ENCODE peak calls at places on chromosomes 4 and X, in ten cellular contexts. Q is A549; B is epithelial cell of esophagus; L is fibroblast of lung; W is body of pancreas; I is bronchial epithelial cell; P is sciatic nerve; G is Right ventricle myocardium superior; J is activated effector memory CD4-positive, alpha-beta T cell treated with Interleukin-2 at 50 U/mL for 16 hours; O is tibial artery. F is an unnamed sample.

GRCh38 chr4:150964754-150965153 is 50.3 kb downstream of the LRBA start:
- DNase-seq in Q (no peak), B (no peak), L (no peak), W (no peak), I (no peak), P (no peak), G (no peak), J (no peak), O (no peak), F (no peak)

GRCh38 chr4:6216588-6216987 is 16.2 kb upstream of the JAKMIP1 start:
- DNase-seq in Q (no peak), B (no peak), L (no peak), W (no peak), I (no peak), P (no peak), G (no peak), J (no peak), O (no peak), F (no peak)

GRCh38 chr4:15544196-15544730 is 74.6 kb downstream of the CC2D2A start:
- DNase-seq in Q (no peak), B (no peak), L (no peak), W (no peak), I (no peak), P (no peak), G (no peak), J (no peak), O (no peak), F (no peak)

GRCh38 chr4:128570380-128570779 is 239.1 kb upstream of the JADE1 start:
- DNase-seq in Q (no peak), B (peak), L (no peak), W (no peak), I (peak), P (no peak), G (peak), J (no peak), O (peak), F (peak)

GRCh38 chr4:24753519-24753918 is 41.9 kb upstream of the SOD3 start:
- DNase-seq in Q (peak), B (peak), L (peak), W (no peak), I (peak), P (no peak), G (no peak), J (no peak), O (no peak), F (peak)

GRCh38 chr4:38566811-38567398 is 97.1 kb upstream of the KLF3 start:
- DNase-seq in Q (no peak), B (no peak), L (peak), W (no peak), I (no peak), P (no peak), G (no peak), J (no peak), O (no peak), F (no peak)

GRCh38 chrX:11770320-11770719 is 12.3 kb downstream of the MSL3 start:
- DNase-seq in Q (peak), B (peak), L (peak), W (no peak), I (peak), P (no peak), G (peak), J (no peak), O (no peak), F (no peak)

GRCh38 chrX:132592880-132593279 is 104.0 kb upstream of the MBNL3 start:
- DNase-seq in Q (no peak), B (peak), L (no peak), W (no peak), I (peak), P (no peak), G (no peak), J (no peak), O (no peak), F (no peak)

GRCh38 chr4:16661813-16662212 is 236.6 kb downstream of the LDB2 start:
- DNase-seq in Q (no peak), B (no peak), L (peak), W (no peak), I (no peak), P (no peak), G (no peak), J (no peak), O (no peak), F (no peak)

GRCh38 chrX:140091276-140091886 is 126.1 kb upstream of the CXorf66 start:
- DNase-seq in Q (peak), B (peak), L (peak), W (peak), I (no peak), P (no peak), G (peak), J (peak), O (no peak), F (no peak)

F was measured in foreskin keratinocyte.